ENCODE peak calls at places on chromosomes 6 and 20, in ten cellular contexts. F, R, I, T, E, W, V, A, B and G are unnamed samples.

GRCh38 chr6:131029661-131030297 is 33.3 kb downstream of the EPB41L2 start:
- DNase-seq in R (no peak), A (no peak), W (no peak), F (no peak), T (no peak), E (peak; percentile 67), V (no peak), I (no peak), B (peak; percentile 52), G (no peak)

GRCh38 chr6:106749611-106750010 is 120.2 kb downstream of the QRSL1 start:
- DNase-seq in W (no peak), F (no peak), I (no peak), T (no peak), A (no peak), R (no peak), B (no peak), E (no peak), V (no peak), G (no peak)

GRCh38 chr6:42120895-42121865 is 21.2 kb downstream of the C6orf132 start:
- DNase-seq in T (no peak), F (no peak), E (peak; percentile 27), R (no peak), W (no peak), I (no peak), B (no peak), V (peak; percentile 55), A (no peak), G (no peak)

GRCh38 chr6:135506270-135506997 is 8.9 kb upstream of the AHI1 start:
- DNase-seq in E (peak; percentile 51), F (no peak), I (no peak), R (no peak), T (peak; percentile 41), V (peak; percentile 69), A (no peak), W (no peak), B (no peak), G (no peak)

GRCh38 chr6:33984466-33985332 is 161.2 kb downstream of the GRM4 start:
- DNase-seq in R (no peak), W (no peak), A (peak; percentile 20), E (no peak), V (no peak), B (no peak), T (no peak), F (peak; percentile 38), I (no peak), G (no peak)

GRCh38 chr6:155388546-155388945 is 67.1 kb downstream of the NOX3 start:
- DNase-seq in F (no peak), B (no peak), I (no peak), T (no peak), R (no peak), A (no peak), E (no peak), V (no peak), W (no peak), G (no peak)

GRCh38 chr6:67200626-67201403 is 1434.3 kb upstream of the ADGRB3 start:
- DNase-seq in W (no peak), V (no peak), I (no peak), E (no peak), A (no peak), F (no peak), B (no peak), R (no peak), T (no peak), G (no peak)

GRCh38 chr6:108673153-108673552 is 112.4 kb downstream of the FOXO3 start:
- DNase-seq in E (no peak), A (no peak), B (no peak), V (no peak), W (no peak), T (no peak), I (no peak), F (no peak), R (no peak), G (no peak)

GRCh38 chr6:7073082-7073783 is 34.5 kb upstream of the RREB1 start:
- DNase-seq in V (no peak), T (no peak), E (no peak), F (no peak), A (no peak), I (no peak), B (no peak), R (no peak), W (no peak), G (no peak)

GRCh38 chr6:3237761-3238662 is 10.6 kb upstream of the TUBB2B start:
- DNase-seq in B (no peak), R (no peak), W (no peak), A (no peak), T (no peak), E (no peak), V (no peak), I (no peak), F (no peak), G (no peak)
- TF ChIP-seq CTCF in B (no peak), R (no peak), W (no peak), A (no peak), T (peak; percentile 46), E (no peak), V (no peak), I (no peak), F (no peak), G (no peak)

GRCh38 chr20:544153-544725 is 649 bp upstream of the CSNK2A1 start:
- DNase-seq in I (no peak), B (no peak), V (no peak), F (no peak), E (no peak), A (no peak), T (no peak), W (no peak), R (no peak), G (no peak)
- H3K9me3 ChIP-seq in I (peaks cover 4% of the 10 kb centered on the region), B (no peaks in the 10 kb centered on the region), V (peaks cover 38% of the 10 kb centered on the region), F (no peaks in the 10 kb centered on the region), E (no peaks in the 10 kb centered on the region), A (no peaks in the 10 kb centered on the region), T (peaks cover 3% of the 10 kb centered on the region), W (peaks cover 5% of the 10 kb centered on the region), R (no peaks in the 10 kb centered on the region), G (no peaks in the 10 kb centered on the region)

DNA sequence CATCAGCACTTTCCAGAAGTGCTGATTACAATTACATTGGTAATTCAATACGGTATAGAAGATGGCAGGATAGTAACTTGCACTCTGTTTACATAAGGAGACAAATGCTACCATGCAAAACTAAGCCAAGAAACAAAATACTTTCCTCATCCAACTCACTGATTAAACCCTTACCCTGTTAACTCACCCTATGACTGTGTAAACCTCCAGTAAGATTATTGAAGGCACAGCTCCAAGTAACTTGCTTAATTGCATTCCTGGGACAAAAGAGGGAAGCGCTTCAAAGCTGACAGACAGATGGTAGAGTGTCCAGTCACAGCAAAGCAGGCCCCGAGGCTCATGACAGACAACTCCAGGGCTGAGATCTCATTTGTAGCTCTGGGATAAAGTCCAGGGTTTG is 6.9 kb upstream of the KIF16B start:
- DNase-seq in V (peak; percentile 33), W (no peak), A (no peak), T (no peak), E (peak; percentile 71), B (peak; percentile 42), I (peak; percentile 58), R (no peak), F (no peak), G (no peak)
- H3K4me3 ChIP-seq in V (no peak overlapping the region), W (no peak overlapping the region), A (no peak overlapping the region), T (no peak overlapping the region), E (no peak overlapping the region), B (no peak overlapping the region), I (no peak overlapping the region), R (no peak overlapping the region), F (no peak overlapping the region), G (no peak overlapping the region)

GRCh38 chr6:149923327-149923986 is 536 bp upstream of the RAET1G start:
- DNase-seq in F (peak; percentile 54), E (no peak), T (no peak), B (no peak), R (no peak), I (peak; percentile 26), A (no peak), V (no peak), W (no peak), G (no peak)

GRCh38 chr6:149924933-149925252 is 2.0 kb upstream of the RAET1G start:
- DNase-seq in A (no peak), R (no peak), F (peak; percentile 64), W (no peak), V (no peak), B (no peak), I (peak; percentile 40), E (no peak), T (no peak), G (no peak)

GRCh38 chr6:149924206-149924932 is 1.4 kb upstream of the RAET1G start:
- DNase-seq in F (peak; percentile 54), V (no peak), E (no peak), B (no peak), R (no peak), A (no peak), T (no peak), W (no peak), I (peak; percentile 29), G (no peak)

GRCh38 chr6:149921361-149921760 is 1.6 kb downstream of the RAET1G start:
- DNase-seq in F (peak; percentile 52), W (no peak), B (no peak), T (no peak), E (no peak), A (no peak), R (no peak), V (no peak), I (peak; percentile 20), G (no peak)

DNA sequence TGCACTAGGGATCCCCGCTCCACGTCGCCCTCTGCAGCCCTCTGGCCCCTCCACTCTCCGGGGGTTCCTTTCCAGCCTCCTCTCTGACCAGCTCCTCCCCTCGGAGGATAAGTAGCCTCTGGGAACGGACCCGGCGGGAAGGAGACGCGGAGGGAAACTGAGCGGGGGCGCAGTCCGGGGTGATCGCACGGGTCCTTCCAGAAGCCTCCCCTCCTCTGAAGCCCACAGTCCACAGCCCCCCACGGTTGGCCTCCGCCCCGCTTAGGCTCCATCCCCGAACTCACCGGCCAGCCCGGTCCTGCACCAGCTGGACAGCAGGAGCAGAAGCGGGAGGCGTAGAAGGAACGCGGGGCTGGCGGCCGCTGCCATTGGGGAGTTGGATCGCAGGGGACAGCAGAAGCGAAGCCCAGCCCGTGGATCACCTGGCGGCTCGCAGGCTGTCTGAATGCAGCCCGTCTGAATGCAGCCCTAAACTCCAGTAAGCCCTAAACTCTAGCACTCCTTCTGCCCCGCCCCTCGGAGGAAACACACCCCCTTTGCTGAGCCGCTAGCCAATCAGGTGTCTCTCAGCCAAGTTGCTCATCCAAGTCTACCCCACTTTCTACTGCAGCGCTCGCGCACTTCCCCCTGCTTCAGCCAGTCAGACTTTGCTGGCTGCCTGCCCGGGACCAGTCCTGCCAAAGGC is at the start of gene RAET1G:
- DNase-seq in W (peak; percentile 42), V (peak; percentile 81), E (peak; percentile 95), I (peak; percentile 93), T (peak; percentile 93), F (peak; percentile 93), R (peak; percentile 66), B (peak; percentile 93), A (peak; percentile 88), G (peak; percentile 96)
- TF ChIP-seq CTCF in W (no peak), V (peak; percentile 6), E (no peak), I (no peak), T (no peak), F (no peak), R (no peak), B (no peak), A (no peak), G (no peak)

DNA sequence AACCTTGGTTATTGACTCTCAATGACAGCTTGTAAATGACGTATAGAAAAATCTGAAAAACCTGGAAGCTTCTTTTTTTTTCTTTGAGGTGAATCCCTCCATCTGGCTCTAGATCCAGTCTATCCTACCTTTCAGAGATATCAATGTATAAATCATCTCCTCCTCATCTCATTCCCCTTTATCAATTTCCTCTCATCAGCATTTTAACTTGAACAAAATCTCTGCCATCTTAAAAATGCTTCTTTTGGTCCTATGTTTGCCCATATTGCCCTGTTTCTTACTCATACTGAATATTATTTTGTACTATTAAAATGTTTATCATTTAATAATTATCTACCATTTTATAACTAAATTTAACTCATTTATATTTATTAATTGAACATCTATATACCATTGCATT is 306.7 kb upstream of the TSHZ2 start:
- DNase-seq in F (no peak), W (no peak), V (no peak), B (no peak), T (no peak), E (no peak), A (no peak), I (no peak), R (no peak), G (no peak)
- H3K9me3 ChIP-seq in F (no peaks in the 10 kb centered on the region), W (no peaks in the 10 kb centered on the region), V (no peaks in the 10 kb centered on the region), B (no peaks in the 10 kb centered on the region), T (no peaks in the 10 kb centered on the region), E (no peaks in the 10 kb centered on the region), A (no peaks in the 10 kb centered on the region), I (no peaks in the 10 kb centered on the region), R (no peaks in the 10 kb centered on the region), G (no peaks in the 10 kb centered on the region)